ENCODE peak calls at places on chromosomes 12 and 14, in nine cellular contexts. D is AG20443; Z is spleen; E is OCI-LY7; B is fibroblast of the conjunctiva; C is substantia nigra; A is stimulated activated CD8-positive, alpha-beta memory T cell treated with anti-CD3 and anti-CD28 coated beads, Interleukin-7, amount 100 ng/mL, for 1 hour; Y is fibroblast of pulmonary artery; P is GM12891. Q is an unnamed sample.

GRCh38 chr12:113161415-113162016 is 12.0 kb downstream of the CFAP73 start:
- DNase-seq in C (no peak), Y (no peak), A (no peak), P (peak), Z (no peak), E (peak), D (no peak), B (no peak), Q (no peak)

GRCh38 chr14:22276913-22277816 is 311.9 kb downstream of the DAD1 start:
- DNase-seq in P (no peak), D (peak), E (peak), B (no peak), A (no peak), Z (no peak), Y (peak), C (no peak), Q (no peak)

GRCh38 chr14:51605575-51605974 is 46.1 kb upstream of the FRMD6 start:
- DNase-seq in E (no peak), Y (no peak), D (no peak), Z (no peak), P (no peak), B (no peak), C (no peak), A (no peak), Q (no peak)

GRCh38 chr12:52691076-52691764 is 11.0 kb upstream of the KRT1 start:
- DNase-seq in P (no peak), D (peak), Y (no peak), Z (peak), A (peak), B (no peak), C (no peak), E (peak), Q (no peak)

GRCh38 chr14:72256055-72256454 is 323.8 kb downstream of the RGS6 start:
- DNase-seq in Y (no peak), P (no peak), E (no peak), D (no peak), A (no peak), C (no peak), B (no peak), Z (no peak), Q (peak)

GRCh38 chr12:112353389-112353788 is 28.8 kb downstream of the HECTD4 start:
- DNase-seq in Y (peak), D (no peak), A (no peak), B (no peak), E (no peak), P (no peak), Z (no peak), C (no peak), Q (no peak)

GRCh38 chr12:123937707-123938600 is 34.7 kb downstream of the CCDC92 start:
- DNase-seq in C (no peak), P (peak), B (no peak), Y (no peak), A (peak), D (no peak), Z (peak), E (no peak), Q (no peak)

GRCh38 chr12:123094349-123095073 is 56.4 kb downstream of the PITPNM2 start:
- DNase-seq in D (peak), C (no peak), Y (peak), E (no peak), P (no peak), B (no peak), A (no peak), Z (no peak), Q (no peak)

GRCh38 chr12:45762185-45763110 is 32.9 kb downstream of the ARID2 start:
- DNase-seq in P (no peak), Z (no peak), C (no peak), D (peak), A (no peak), B (peak), Y (peak), E (peak), Q (no peak)

GRCh38 chr12:113374823-113375428 is 16.5 kb downstream of the PLBD2 start:
- DNase-seq in P (no peak), E (no peak), D (peak), A (no peak), Z (no peak), C (no peak), Y (no peak), B (no peak), Q (no peak)

GRCh38 chr12:55930771-55931316 is at the start of gene DGKA:
- DNase-seq in B (peak), E (peak), C (no peak), A (no peak), Z (peak), D (peak), Y (peak), P (no peak), Q (no peak)

GRCh38 chr14:34266344-34266743 is 195.7 kb downstream of the SPTSSA start:
- DNase-seq in Y (no peak), Z (no peak), D (no peak), B (no peak), P (no peak), C (no peak), E (no peak), A (no peak), Q (no peak)

GRCh38 chr12:76178461-76178860 is 94.0 kb upstream of the NAP1L1 start:
- DNase-seq in Y (no peak), A (no peak), E (no peak), B (no peak), C (no peak), Z (no peak), D (no peak), P (no peak), Q (no peak)

GRCh38 chr12:85191-85666 is 18.7 kb downstream of the IQSEC3 start:
- DNase-seq in E (no peak), C (peak), Z (no peak), A (no peak), D (no peak), P (no peak), B (no peak), Y (no peak), Q (no peak)

GRCh38 chr14:99752486-99753121 is 40.6 kb upstream of the EML1 start:
- DNase-seq in B (no peak), Y (peak), Z (no peak), A (no peak), P (no peak), C (no peak), D (peak), E (no peak), Q (peak)

GRCh38 chr14:50057331-50057730 is 59.0 kb downstream of the VCPKMT start:
- DNase-seq in P (no peak), A (no peak), E (no peak), C (no peak), B (no peak), D (no peak), Z (no peak), Y (no peak), Q (no peak)

GRCh38 chr12:27866382-27867101 is 86.5 kb upstream of the MANSC4 start:
- DNase-seq in Y (peak), C (no peak), Z (no peak), D (peak), E (no peak), P (no peak), B (no peak), A (no peak), Q (no peak)

GRCh38 chr12:19003110-19003509 is 126.4 kb upstream of the PLEKHA5 start:
- DNase-seq in Z (no peak), D (no peak), A (no peak), C (no peak), Y (no peak), E (no peak), B (no peak), P (no peak), Q (no peak)

GRCh38 chr14:102508774-102509743 is 517 bp downstream of the ANKRD9 start:
- DNase-seq in Z (peak), E (no peak), A (no peak), D (peak), B (no peak), C (no peak), Y (peak), P (no peak), Q (no peak)

GRCh38 chr12:3976351-3976938 is 103.2 kb upstream of the PARP11 start:
- DNase-seq in B (no peak), A (no peak), P (no peak), Y (no peak), Z (no peak), D (no peak), E (no peak), C (no peak), Q (no peak)

GRCh38 chr14:76720382-76720813 is 40.9 kb upstream of the VASH1 start:
- DNase-seq in A (no peak), B (no peak), C (no peak), E (peak), D (peak), Z (peak), Y (peak), P (peak), Q (no peak)

GRCh38 chr12:115337693-115338543 is 653.9 kb upstream of the TBX3 start:
- DNase-seq in Z (no peak), C (no peak), E (no peak), B (peak), D (peak), Y (peak), A (no peak), P (no peak), Q (peak)

GRCh38 chr14:101072531-101072930 is 169.0 kb upstream of the RTL1 start:
- DNase-seq in A (no peak), C (no peak), Z (peak), P (no peak), D (no peak), Y (no peak), B (no peak), E (no peak), Q (no peak)

GRCh38 chr14:88245321-88245720 is 77.7 kb downstream of the KCNK10 start:
- DNase-seq in P (no peak), B (no peak), D (no peak), A (no peak), C (no peak), Z (no peak), E (no peak), Y (no peak), Q (no peak)

GRCh38 chr12:49482095-49483051 is 56.5 kb upstream of the KCNH3 start:
- DNase-seq in E (no peak), P (no peak), Z (no peak), D (no peak), C (no peak), Y (no peak), B (no peak), A (no peak), Q (no peak)